ENCODE peak calls at places on chromosomes 3 and 15, in six cellular contexts. E is HCT116, D is HepG2, I is GM12878, J is WTC11, W is K562. V is an unnamed sample.

GRCh38 chr15:39191871-39192281 is 389.0 kb upstream of the THBS1 start:
- DNase-seq in E (no peak), D (peak; percentile 71), I (no peak), J (no peak), W (no peak), V (no peak)

GRCh38 chr3:147191795-147192385 is 214.5 kb downstream of the ZIC4 start:
- DNase-seq in E (peak; percentile 68), D (peak; percentile 64), I (peak; percentile 1), J (peak; percentile 46), W (peak; percentile 9), V (no peak)

GRCh38 chr15:37893309-37893708 is 41.1 kb upstream of the TMCO5A start:
- DNase-seq in E (no peak), D (no peak), I (no peak), J (no peak), W (no peak), V (no peak)

GRCh38 chr3:129518581-129518980 is 9.9 kb upstream of the RHO start:
- DNase-seq in E (no peak), D (no peak), I (no peak), J (no peak), W (no peak), V (no peak)

GRCh38 chr3:28860307-28860706 is 420.6 kb upstream of the RBMS3 start:
- DNase-seq in E (no peak), D (no peak), I (no peak), J (no peak), W (no peak), V (no peak)

GRCh38 chr3:159586587-159587202 is 401.9 kb upstream of the IL12A start:
- DNase-seq in E (peak; percentile 29), D (peak; percentile 9), I (no peak), J (peak; percentile 66), W (no peak), V (peak; percentile 41)

GRCh38 chr15:72796515-72797337 is 13.2 kb upstream of the ADPGK start:
- DNase-seq in E (peak; percentile 15), D (no peak), I (no peak), J (peak; percentile 70), W (peak; percentile 79), V (peak; percentile 70)

GRCh38 chr3:186669378-186670084 is 3.7 kb downstream of the HRG start:
- DNase-seq in E (peak; percentile 35), D (no peak), I (no peak), J (no peak), W (no peak), V (no peak)

GRCh38 chr3:104632521-104632920 is 734.2 kb upstream of the ALCAM start:
- DNase-seq in E (no peak), D (no peak), I (no peak), J (no peak), W (no peak), V (no peak)

GRCh38 chr3:138408751-138409161 is 25.7 kb upstream of the ESYT3 start:
- DNase-seq in E (no peak), D (no peak), I (no peak), J (no peak), W (no peak), V (no peak)

GRCh38 chr3:106746286-106746685 is 631.0 kb upstream of the CCDC54 start:
- DNase-seq in E (no peak), D (no peak), I (no peak), J (no peak), W (no peak), V (no peak)

GRCh38 chr3:119676020-119676419 is 1.2 kb downstream of the COX17 start:
- DNase-seq in E (no peak), D (no peak), I (no peak), J (no peak), W (no peak), V (no peak)

GRCh38 chr15:95799286-95800187 is 531.0 kb upstream of the NR2F2 start:
- DNase-seq in E (no peak), D (peak; percentile 8), I (no peak), J (no peak), W (no peak), V (no peak)

GRCh38 chr3:11953778-11954177 is 50.4 kb upstream of the SYN2 start:
- DNase-seq in E (no peak), D (no peak), I (no peak), J (no peak), W (no peak), V (no peak)

DNA sequence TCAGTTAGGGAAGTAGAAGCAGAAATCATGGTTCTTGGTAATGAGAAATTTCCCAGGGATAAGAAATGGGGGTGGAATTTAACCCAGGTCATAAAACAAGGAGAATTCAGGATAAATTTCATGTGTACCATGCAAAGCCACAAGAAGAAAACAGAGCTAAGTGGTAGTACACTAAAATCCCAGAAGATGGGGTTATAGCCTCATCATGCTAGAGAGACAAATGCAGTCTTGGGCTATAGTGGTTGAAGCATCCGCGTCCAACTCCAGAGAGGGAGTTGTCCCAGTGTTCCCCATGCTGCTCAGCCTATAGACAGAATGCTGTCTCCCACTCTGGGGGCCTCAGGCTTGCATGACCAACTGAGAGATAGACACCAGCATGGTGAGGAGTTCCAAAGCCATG is 36.2 kb upstream of the CLRN1 start:
- DNase-seq in E (peak; percentile 13), D (no peak), I (no peak), J (no peak), W (no peak), V (no peak)
- TF ChIP-seq ATF3 in E (no peak), D (no peak), I (no peak), J (no peak), W (no peak), V (no peak)

DNA sequence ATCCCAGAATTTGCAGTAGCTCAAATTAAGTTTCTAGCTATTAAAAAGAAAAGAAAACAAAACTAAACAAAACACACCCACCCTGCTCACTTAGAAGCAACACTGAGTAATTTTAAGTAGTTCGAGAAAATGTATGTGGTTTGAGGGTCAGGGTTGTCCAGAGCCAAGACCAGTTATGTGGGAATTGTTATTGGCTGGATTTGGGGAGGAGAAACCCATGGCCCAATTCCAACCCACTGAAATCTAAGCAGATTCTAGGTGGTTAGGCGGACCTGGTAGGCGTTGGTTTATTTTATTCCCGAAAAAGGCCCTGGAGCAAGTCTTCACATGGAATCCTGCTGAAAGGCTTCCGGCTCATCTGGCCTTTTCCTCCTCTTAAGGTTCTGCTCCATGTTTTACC is 63.8 kb downstream of the FLNB start:
- DNase-seq in E (no peak), D (no peak), I (no peak), J (no peak), W (no peak), V (no peak)
- TF ChIP-seq ATF3 in E (no peak), D (no peak), I (no peak), J (no peak), W (no peak), V (no peak)

GRCh38 chr3:196774191-196774820 is 34.6 kb downstream of the PAK2 start:
- DNase-seq in E (no peak), D (peak; percentile 70), I (peak; percentile 17), J (no peak), W (no peak), V (no peak)

GRCh38 chr3:196774845-196775422 is 35.3 kb downstream of the PAK2 start:
- DNase-seq in E (no peak), D (no peak), I (no peak), J (no peak), W (no peak), V (no peak)

GRCh38 chr3:196772897-196773296 is 33.2 kb downstream of the PAK2 start:
- DNase-seq in E (no peak), D (peak; percentile 36), I (no peak), J (no peak), W (no peak), V (no peak)

GRCh38 chr3:196778755-196779154 is 39.1 kb downstream of the PAK2 start:
- DNase-seq in E (no peak), D (no peak), I (no peak), J (no peak), W (no peak), V (no peak)

DNA sequence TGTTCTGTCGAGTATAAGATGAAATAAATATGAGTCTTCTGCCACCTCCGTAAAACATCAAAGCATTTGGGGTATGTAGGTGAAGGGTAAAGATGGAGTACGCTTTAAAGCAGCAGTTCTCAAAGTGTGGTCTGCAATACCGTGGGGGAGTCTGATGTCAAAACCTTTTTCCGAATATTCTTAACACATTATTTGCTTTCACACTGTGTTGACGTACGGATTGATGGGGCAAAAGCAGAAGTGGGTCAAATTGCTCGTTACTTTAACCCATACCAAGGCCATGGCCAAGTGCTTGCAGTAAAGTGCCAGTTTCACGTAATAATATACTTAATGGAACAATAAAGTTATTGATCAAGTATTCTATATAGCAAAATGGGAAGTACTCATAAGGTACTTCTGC is 36.3 kb downstream of the PAK2 start:
- DNase-seq in E (no peak), D (no peak), I (no peak), J (no peak), W (no peak), V (no peak)
- TF ChIP-seq ATF3 in E (no peak), D (no peak), I (no peak), J (no peak), W (no peak), V (no peak)

GRCh38 chr3:44509985-44510360 is 32.5 kb upstream of the ZNF445 start:
- DNase-seq in E (no peak), D (no peak), I (no peak), J (no peak), W (peak; percentile 33), V (no peak)

GRCh38 chr3:44506556-44506955 is 29.1 kb upstream of the ZNF445 start:
- DNase-seq in E (no peak), D (no peak), I (no peak), J (no peak), W (no peak), V (no peak)

GRCh38 chr3:44511238-44511567 is 33.7 kb upstream of the ZNF445 start:
- DNase-seq in E (no peak), D (peak; percentile 46), I (no peak), J (no peak), W (no peak), V (no peak)

GRCh38 chr3:44506961-44507360 is 29.5 kb upstream of the ZNF445 start:
- DNase-seq in E (no peak), D (no peak), I (no peak), J (no peak), W (no peak), V (no peak)

GRCh38 chr3:44509393-44509921 is 32.0 kb upstream of the ZNF445 start:
- DNase-seq in E (no peak), D (no peak), I (no peak), J (no peak), W (peak; percentile 36), V (no peak)
- TF ChIP-seq ATF3 in E (no peak), D (no peak), I (no peak), J (no peak), W (no peak), V (no peak)

V was measured in H1.